ENCODE peak calls at places on chromosomes 5 and 9, in eight cellular contexts. T is stomach, Q is A549, N is suprapubic skin, R is breast epithelium, Y is heart left ventricle, P is esophagus muscularis mucosa, O is uterus. G is an unnamed sample.

GRCh38 chr5:78576376-78576775 is 72.2 kb downstream of the LHFPL2 start:
- DNase-seq in T (no peak), Q (no peak), N (no peak), R (no peak), Y (no peak), P (no peak), O (no peak), G (no peak)

GRCh38 chr5:109779036-109779735 is 89.5 kb downstream of the MAN2A1 start:
- DNase-seq in T (no peak), Q (no peak), N (no peak), R (no peak), Y (no peak), P (no peak), O (no peak), G (no peak)

GRCh38 chr9:105385372-105385985 is 62.4 kb upstream of the FSD1L start:
- DNase-seq in T (no peak), Q (no peak), N (no peak), R (no peak), Y (no peak), P (no peak), O (peak; percentile 54), G (peak; percentile 52)

GRCh38 chr5:21154526-21154925 is 1166.5 kb upstream of the CDH18 start:
- DNase-seq in T (no peak), Q (no peak), N (no peak), R (no peak), Y (no peak), P (no peak), O (no peak), G (no peak)

GRCh38 chr5:125311743-125312142 is 565.3 kb upstream of the ZNF608 start:
- DNase-seq in T (no peak), Q (peak; percentile 37), N (no peak), R (no peak), Y (no peak), P (no peak), O (no peak), G (no peak)

GRCh38 chr9:30197954-30198353 is 2186.5 kb upstream of the ACO1 start:
- DNase-seq in T (no peak), Q (peak; percentile 52), N (no peak), R (no peak), Y (no peak), P (no peak), O (no peak), G (no peak)

GRCh38 chr5:172274951-172275753 is 8.4 kb downstream of the UBTD2 start:
- DNase-seq in T (no peak), Q (no peak), N (no peak), R (no peak), Y (no peak), P (no peak), O (no peak), G (peak; percentile 40)

GRCh38 chr5:40679998-40680681 is 425 bp downstream of the PTGER4 start:
- DNase-seq in T (no peak), Q (no peak), N (no peak), R (no peak), Y (peak; percentile 73), P (no peak), O (peak; percentile 27), G (no peak)

GRCh38 chr9:118455781-118456180 is 751.6 kb downstream of the TLR4 start:
- DNase-seq in T (no peak), Q (no peak), N (no peak), R (no peak), Y (no peak), P (no peak), O (no peak), G (no peak)

GRCh38 chr5:143492783-143493182 is 89.3 kb upstream of the NR3C1 start:
- DNase-seq in T (no peak), Q (no peak), N (no peak), R (no peak), Y (no peak), P (no peak), O (no peak), G (no peak)

GRCh38 chr9:125747765-125748510 is 765 bp downstream of the PBX3 start:
- DNase-seq in T (peak; percentile 35), Q (peak; percentile 14), N (no peak), R (no peak), Y (peak; percentile 79), P (no peak), O (peak; percentile 35), G (no peak)

GRCh38 chr5:118956727-118957126 is 31.6 kb downstream of the DTWD2 start:
- DNase-seq in T (no peak), Q (peak; percentile 21), N (no peak), R (no peak), Y (no peak), P (no peak), O (no peak), G (no peak)

GRCh38 chr5:96297290-96297689 is 135.8 kb downstream of the PCSK1 start:
- DNase-seq in T (no peak), Q (no peak), N (no peak), R (no peak), Y (no peak), P (no peak), O (no peak), G (no peak)

GRCh38 chr5:65037845-65038815 is 269.4 kb downstream of the CWC27 start:
- DNase-seq in T (no peak), Q (peak; percentile 62), N (no peak), R (no peak), Y (no peak), P (no peak), O (no peak), G (no peak)

GRCh38 chr9:84754896-84755295 is 85.4 kb downstream of the NTRK2 start:
- DNase-seq in T (no peak), Q (no peak), N (no peak), R (no peak), Y (no peak), P (no peak), O (no peak), G (no peak)

GRCh38 chr5:66958984-66959641 is 237.5 kb downstream of the CD180 start:
- DNase-seq in T (no peak), Q (peak; percentile 44), N (no peak), R (no peak), Y (no peak), P (no peak), O (peak; percentile 29), G (no peak)

GRCh38 chr5:1466631-1467265 is 21.5 kb upstream of the SLC6A3 start:
- DNase-seq in T (no peak), Q (no peak), N (peak; percentile 78), R (peak; percentile 40), Y (peak; percentile 64), P (no peak), O (peak; percentile 10), G (no peak)

DNA sequence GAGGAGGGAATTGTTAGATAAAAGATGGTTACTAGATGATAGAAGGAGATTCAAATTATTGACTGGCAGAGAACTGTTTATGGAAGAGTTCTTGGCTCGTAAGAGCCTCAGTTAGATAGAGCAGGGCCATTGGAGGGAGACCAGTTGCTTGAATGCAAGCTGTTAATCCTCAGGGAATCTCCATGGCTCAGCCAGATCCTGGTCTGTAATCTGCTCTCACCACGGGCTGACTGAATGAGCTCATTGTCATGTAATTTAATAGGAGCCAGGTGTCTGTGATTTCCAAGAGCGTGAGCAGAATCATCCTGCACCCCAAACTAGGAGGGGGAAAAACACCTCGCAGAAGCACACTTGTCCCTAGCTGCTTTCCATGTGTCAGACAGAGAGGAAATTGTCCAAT is 19.0 kb upstream of the KCNMB1 start:
- DNase-seq in T (no peak), Q (no peak), N (no peak), R (no peak), Y (no peak), P (no peak), O (no peak), G (no peak)
- H3K27ac ChIP-seq in T (no peak overlapping the region), Q (no peak overlapping the region), N (no peak overlapping the region), R (no peak overlapping the region), Y (no peak overlapping the region), P (no peak overlapping the region), O (no peak overlapping the region), G (no peak overlapping the region)

DNA sequence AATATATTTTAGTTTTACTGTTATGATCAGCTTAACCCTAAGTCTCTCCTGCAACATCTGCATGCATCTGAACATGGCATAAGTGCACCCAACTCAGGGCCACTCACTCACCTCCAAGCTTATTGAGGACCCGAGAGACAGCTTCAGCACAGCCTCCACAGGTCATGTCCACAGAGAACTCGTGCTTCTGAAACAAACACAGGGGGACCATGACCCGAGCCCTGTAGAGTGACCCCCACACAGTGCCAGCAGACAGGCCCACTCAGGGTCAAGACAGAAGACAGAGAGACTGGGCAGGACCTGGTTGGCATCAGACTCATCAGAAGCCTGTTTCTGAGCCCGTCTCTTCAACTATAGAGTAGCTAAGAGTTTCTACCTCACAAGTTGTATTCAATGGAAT is 6.8 kb downstream of the ATOX1 start:
- DNase-seq in T (no peak), Q (no peak), N (no peak), R (no peak), Y (no peak), P (no peak), O (no peak), G (no peak)
- H3K9me3 ChIP-seq in T (no peaks in the 10 kb centered on the region), Q (no peaks in the 10 kb centered on the region), N (no peaks in the 10 kb centered on the region), R (no peaks in the 10 kb centered on the region), Y (no peaks in the 10 kb centered on the region), P (no peaks in the 10 kb centered on the region), O (no peaks in the 10 kb centered on the region), G (no peaks in the 10 kb centered on the region)

GRCh38 chr5:123116063-123116462 is 27.0 kb downstream of the PRDM6 start:
- DNase-seq in T (no peak), Q (no peak), N (no peak), R (no peak), Y (no peak), P (no peak), O (no peak), G (no peak)

GRCh38 chr5:123117989-123118388 is 28.9 kb downstream of the PRDM6 start:
- DNase-seq in T (no peak), Q (no peak), N (no peak), R (no peak), Y (no peak), P (no peak), O (no peak), G (no peak)

GRCh38 chr5:123116757-123117156 is 27.7 kb downstream of the PRDM6 start:
- DNase-seq in T (no peak), Q (no peak), N (no peak), R (no peak), Y (no peak), P (no peak), O (no peak), G (no peak)

GRCh38 chr5:123113136-123113535 is 24.1 kb downstream of the PRDM6 start:
- DNase-seq in T (no peak), Q (no peak), N (no peak), R (no peak), Y (no peak), P (no peak), O (no peak), G (no peak)

DNA sequence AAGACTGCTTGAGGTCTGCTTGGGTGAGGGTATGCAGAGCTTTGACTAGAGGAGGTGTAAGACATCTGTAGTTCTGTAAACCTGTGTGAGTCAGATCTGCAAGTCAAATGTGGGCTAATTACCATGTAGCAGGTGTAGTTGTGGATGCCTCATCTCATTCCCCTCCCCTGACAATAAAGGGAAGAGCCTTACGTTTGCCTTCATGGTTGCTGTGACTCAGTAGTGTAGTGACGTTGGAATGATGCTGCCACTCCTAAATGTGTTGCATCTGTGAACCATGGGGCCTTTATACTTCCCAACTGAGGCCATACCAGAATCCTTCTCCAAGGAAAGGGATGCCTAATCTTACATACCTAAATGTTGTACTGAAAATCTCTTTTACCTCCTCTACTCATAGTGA is 26.0 kb downstream of the PRDM6 start:
- DNase-seq in T (no peak), Q (no peak), N (no peak), R (no peak), Y (no peak), P (no peak), O (no peak), G (no peak)
- TF ChIP-seq POLR2A in T (no peak), Q (no peak), N (no peak), R (no peak), Y (no peak), P (no peak), O (no peak), G (no peak)

GRCh38 chr5:160356550-160357347 is 13.7 kb downstream of the C1QTNF2 start:
- DNase-seq in T (no peak), Q (no peak), N (no peak), R (no peak), Y (no peak), P (no peak), O (no peak), G (no peak)
- H3K27ac ChIP-seq in T (no peak overlapping the region), Q (no peak overlapping the region), N (no peak overlapping the region), R (no peak overlapping the region), Y (no peak overlapping the region), P (peak overlapping the region; percentile 66), O (peak overlapping the region; percentile 87), G (no peak overlapping the region)